ENCODE peak calls at places on chromosomes 3 and 15, in four cellular contexts. One of them, this sample, is unnamed.

GRCh38 chr3:101814835-101815234 is 34.5 kb upstream of the NFKBIZ start:
- DNase-seq in breast epithelium: no peak
- DNase-seq in NCI-H2171: no peak
- DNase-seq in left cardiac atrium: no peak
- DNase-seq in this sample: no peak

GRCh38 chr3:16476636-16477035 is 36.9 kb downstream of the RFTN1 start:
- DNase-seq in NCI-H2171: no peak
- DNase-seq in breast epithelium: no peak
- DNase-seq in left cardiac atrium: no peak
- DNase-seq in this sample: no peak

GRCh38 chr3:28901029-28901428 is 379.8 kb upstream of the RBMS3 start:
- DNase-seq in left cardiac atrium: peak
- DNase-seq in NCI-H2171: no peak
- DNase-seq in breast epithelium: no peak
- DNase-seq in this sample: no peak

GRCh38 chr3:139318826-139319225 is 25.0 kb upstream of the MRPS22 start:
- DNase-seq in breast epithelium: no peak
- DNase-seq in NCI-H2171: no peak
- DNase-seq in left cardiac atrium: no peak
- DNase-seq in this sample: no peak

GRCh38 chr3:85567074-85567676 is 608.4 kb downstream of the CADM2 start:
- DNase-seq in breast epithelium: no peak
- DNase-seq in NCI-H2171: no peak
- DNase-seq in left cardiac atrium: peak
- DNase-seq in this sample: peak

GRCh38 chr15:101091080-101092017 is 160.5 kb downstream of the CHSY1 start:
- DNase-seq in left cardiac atrium: peak
- DNase-seq in breast epithelium: no peak
- DNase-seq in NCI-H2171: no peak
- DNase-seq in this sample: peak

GRCh38 chr3:175591375-175591774 is 732.2 kb downstream of the NAALADL2 start:
- DNase-seq in breast epithelium: no peak
- DNase-seq in left cardiac atrium: no peak
- DNase-seq in NCI-H2171: no peak
- DNase-seq in this sample: no peak

GRCh38 chr15:31362121-31362520 is 35.5 kb downstream of the KLF13 start:
- DNase-seq in left cardiac atrium: no peak
- DNase-seq in breast epithelium: no peak
- DNase-seq in NCI-H2171: no peak
- DNase-seq in this sample: no peak

GRCh38 chr3:190378240-190378891 is 9.6 kb upstream of the CLDN16 start:
- DNase-seq in left cardiac atrium: no peak
- DNase-seq in breast epithelium: no peak
- DNase-seq in NCI-H2171: no peak
- DNase-seq in this sample: no peak

GRCh38 chr3:120274739-120275167 is 10.3 kb downstream of the GPR156 start:
- DNase-seq in breast epithelium: no peak
- DNase-seq in NCI-H2171: no peak
- DNase-seq in left cardiac atrium: peak
- DNase-seq in this sample: no peak

GRCh38 chr3:103614719-103615118 is 1179.9 kb downstream of the ZPLD1 start:
- DNase-seq in NCI-H2171: no peak
- DNase-seq in left cardiac atrium: no peak
- DNase-seq in breast epithelium: no peak
- DNase-seq in this sample: no peak